ENCODE peak calls at places on chromosome 15, in six cellular contexts. J is H1, R is HCT116, K is GM12878, D is K562, C is HepG2. I is an unnamed sample.

GRCh38 chr15:76866716-76867321 is 38.3 kb downstream of the SCAPER start:
- DNase-seq in K (no peak), C (peak; percentile 34), R (peak; percentile 16), J (no peak), D (peak; percentile 9), I (peak; percentile 20)

GRCh38 chr15:61794276-61794675 is 266.0 kb downstream of the VPS13C start:
- DNase-seq in C (no peak), J (no peak), K (no peak), R (no peak), D (no peak), I (no peak)

GRCh38 chr15:45168286-45168685 is 19.5 kb downstream of the SHF start:
- DNase-seq in R (no peak), D (no peak), C (no peak), K (no peak), J (no peak), I (no peak)

GRCh38 chr15:84915011-84915958 is 30.8 kb downstream of the SLC28A1 start:
- DNase-seq in C (peak; percentile 84), K (peak; percentile 79), D (peak; percentile 80), R (peak; percentile 81), J (no peak), I (peak; percentile 16)

GRCh38 chr15:81146006-81146405 is 11.9 kb downstream of the CFAP161 start:
- DNase-seq in K (no peak), R (no peak), J (no peak), C (no peak), D (no peak), I (no peak)

GRCh38 chr15:36271048-36271447 is 308.4 kb upstream of the CDIN1 start:
- DNase-seq in R (no peak), D (no peak), J (peak; percentile 15), C (no peak), K (no peak), I (peak; percentile 43)

GRCh38 chr15:51263726-51264125 is 74.7 kb downstream of the CYP19A1 start:
- DNase-seq in J (no peak), C (no peak), R (no peak), D (no peak), K (no peak), I (no peak)

GRCh38 chr15:64348455-64348854 is 7.5 kb downstream of the CSNK1G1 start:
- DNase-seq in K (no peak), C (no peak), J (no peak), R (no peak), D (no peak), I (no peak)

GRCh38 chr15:71753346-71753745 is 57.0 kb upstream of the NR2E3 start:
- DNase-seq in C (no peak), R (no peak), J (no peak), D (no peak), K (no peak), I (no peak)

GRCh38 chr15:89383635-89384604 is 49.3 kb upstream of the POLG start:
- DNase-seq in J (no peak), K (no peak), D (peak; percentile 27), R (no peak), C (no peak), I (no peak)

GRCh38 chr15:44580105-44580504 is 43.2 kb downstream of the EIF3J start:
- DNase-seq in D (no peak), R (no peak), C (no peak), K (no peak), J (no peak), I (no peak)

GRCh38 chr15:63151665-63152064 is 5.6 kb downstream of the RPS27L start:
- DNase-seq in K (no peak), D (no peak), J (no peak), R (no peak), C (no peak), I (no peak)

GRCh38 chr15:41904487-41905359 is 10.9 kb upstream of the SPTBN5 start:
- DNase-seq in D (peak; percentile 71), J (peak; percentile 50), C (peak; percentile 64), K (peak; percentile 21), R (peak; percentile 34), I (peak; percentile 33)

GRCh38 chr15:96322401-96323249 is 7.9 kb upstream of the NR2F2 start:
- DNase-seq in C (no peak), R (no peak), J (no peak), D (no peak), K (no peak), I (no peak)

GRCh38 chr15:34789326-34789725 is 6.0 kb downstream of the ACTC1 start:
- DNase-seq in D (no peak), C (no peak), J (no peak), K (no peak), R (no peak), I (no peak)

GRCh38 chr15:83571820-83572707 is 81.9 kb upstream of the ADAMTSL3 start:
- DNase-seq in R (peak; percentile 12), K (no peak), C (no peak), D (no peak), J (no peak), I (peak; percentile 23)
- TF ChIP-seq ZNF274 in R (no peak), K (no peak), C (no peak), D (no peak), J (no peak), I (no peak)

GRCh38 chr15:70473623-70474366 is 289.6 kb downstream of the UACA start:
- DNase-seq in J (no peak), K (no peak), R (no peak), D (no peak), C (no peak), I (no peak)

GRCh38 chr15:70475439-70475781 is 287.9 kb downstream of the UACA start:
- DNase-seq in R (no peak), J (no peak), C (no peak), D (no peak), K (no peak), I (no peak)

GRCh38 chr15:70475921-70476320 is 287.4 kb downstream of the UACA start:
- DNase-seq in C (no peak), K (no peak), R (no peak), D (no peak), J (no peak), I (no peak)

GRCh38 chr15:70474367-70474681 is 289.0 kb downstream of the UACA start:
- DNase-seq in D (no peak), J (no peak), R (no peak), C (no peak), K (no peak), I (no peak)

DNA sequence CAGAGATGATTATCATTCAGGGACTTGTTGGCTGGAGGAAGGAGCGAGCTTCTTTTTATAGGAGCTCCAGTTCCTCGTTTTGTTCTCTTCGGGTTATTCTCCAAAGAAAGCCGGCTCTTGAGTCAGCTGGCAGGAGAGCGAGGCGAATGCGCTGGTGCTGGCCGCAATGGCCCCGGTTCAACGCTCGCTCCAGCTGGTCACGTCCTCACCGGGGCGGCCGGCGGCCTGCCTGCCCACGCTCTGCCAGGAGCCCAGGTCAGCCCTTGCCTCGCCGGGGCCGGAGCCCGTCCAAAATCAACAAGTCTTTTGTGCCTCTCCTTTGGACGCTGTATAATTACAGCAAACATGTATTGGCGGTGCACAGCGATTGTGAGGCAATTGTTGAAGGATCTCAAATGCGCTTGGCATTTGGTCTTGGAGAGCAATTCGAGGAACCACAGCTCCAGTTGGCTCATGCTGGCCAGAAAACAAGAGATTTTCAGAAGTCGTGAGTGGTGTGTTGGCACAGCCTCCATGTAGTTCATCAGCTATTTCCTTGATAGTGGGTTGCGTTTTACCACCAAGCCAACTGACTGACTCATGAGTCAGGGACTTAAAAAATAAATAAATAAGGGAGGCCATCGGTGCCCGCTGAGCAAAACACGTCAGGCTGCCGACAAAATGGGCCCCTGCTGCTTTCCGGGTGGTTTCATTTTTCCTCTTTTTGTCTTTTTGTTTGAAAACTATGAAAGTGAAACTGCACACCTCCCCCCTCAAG is 288.5 kb downstream of the UACA start:
- DNase-seq in D (no peak), C (no peak), J (no peak), K (no peak), R (peak; percentile 82), I (no peak)
- TF ChIP-seq ZNF274 in D (no peak), C (no peak), J (no peak), K (no peak), R (no peak), I (no peak)

GRCh38 chr15:24858737-24859601 is 95.8 kb upstream of the SNRPN start:
- DNase-seq in R (no peak), K (no peak), J (no peak), D (no peak), C (no peak), I (no peak)
- TF ChIP-seq ZNF274 in R (no peak), K (no peak), J (no peak), D (no peak), C (no peak), I (no peak)

GRCh38 chr15:66863382-66864085 is 161.5 kb downstream of the SMAD6 start:
- DNase-seq in J (no peak), C (no peak), K (no peak), R (no peak), D (no peak), I (no peak)
- TF ChIP-seq ZNF274 in J (no peak), C (no peak), K (no peak), R (no peak), D (no peak), I (no peak)

GRCh38 chr15:40245666-40246065 is 6.8 kb downstream of the PAK6 start:
- DNase-seq in D (no peak), J (no peak), C (no peak), K (no peak), R (no peak), I (no peak)

GRCh38 chr15:40243126-40243810 is 4.4 kb downstream of the PAK6 start:
- DNase-seq in R (no peak), C (no peak), J (no peak), K (no peak), D (peak; percentile 59), I (no peak)

GRCh38 chr15:40242671-40243070 is 3.8 kb downstream of the PAK6 start:
- DNase-seq in D (no peak), K (no peak), J (no peak), C (no peak), R (no peak), I (no peak)

GRCh38 chr15:40246496-40247275 is 7.8 kb downstream of the PAK6 start:
- DNase-seq in D (no peak), J (no peak), K (no peak), R (no peak), C (no peak), I (no peak)

DNA sequence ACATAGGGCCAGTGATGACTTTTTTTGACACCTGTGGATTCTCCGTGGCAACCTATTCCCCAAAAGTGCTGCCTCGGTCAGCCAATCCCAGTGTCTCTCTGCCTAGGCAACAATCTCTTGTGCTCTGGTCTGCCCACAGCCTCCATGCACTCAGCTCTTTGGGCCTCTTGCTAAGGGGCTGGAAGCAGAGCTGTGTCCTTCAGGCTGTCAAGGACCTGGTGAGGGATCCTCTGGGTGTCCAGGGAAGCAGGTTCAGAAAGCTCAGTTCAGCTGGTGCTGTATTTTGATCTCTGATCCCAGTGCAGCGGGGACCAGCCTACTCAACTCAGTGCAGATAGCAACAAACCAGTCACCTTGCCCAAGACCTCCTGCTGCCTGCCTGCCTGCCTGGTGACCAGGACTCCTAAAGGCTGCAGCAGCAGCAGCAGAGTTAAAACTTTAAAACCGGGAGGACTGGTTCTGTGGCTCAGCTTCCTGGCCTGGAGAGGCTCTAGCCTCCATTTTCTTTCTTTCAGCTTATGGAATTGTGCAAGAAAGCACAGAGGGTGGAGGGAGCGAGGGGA is 6.2 kb downstream of the PAK6 start:
- DNase-seq in J (no peak), R (no peak), D (no peak), C (peak; percentile 10), K (no peak), I (no peak)
- TF ChIP-seq ZNF274 in J (no peak), R (no peak), D (no peak), C (no peak), K (no peak), I (no peak)